ENCODE peak calls at places on chromosomes 2 and 18, in ten cellular contexts. A, B, V, U, M, N, Z, T, S and K are unnamed samples. For H3K4me1, the result is how much of the 10 kb centered on the place peaks cover.

GRCh38 chr2:6213056-6213780 is 521.0 kb downstream of the SOX11 start:
- DNase-seq in M (no peak), V (no peak), U (no peak), A (no peak), S (peak), N (no peak), T (no peak), B (no peak), Z (no peak), K (no peak)

GRCh38 chr18:36354989-36355388 is 57.5 kb downstream of the FHOD3 start:
- DNase-seq in T (no peak), U (no peak), A (no peak), N (no peak), Z (no peak), S (no peak), B (peak), V (no peak), M (no peak), K (no peak)

GRCh38 chr2:179344970-179345369 is 80.3 kb upstream of the SESTD1 start:
- DNase-seq in Z (no peak), B (no peak), M (no peak), N (no peak), U (no peak), T (no peak), S (no peak), A (no peak), V (no peak), K (no peak)

GRCh38 chr2:30454571-30454970 is 7.5 kb downstream of the LCLAT1 start:
- DNase-seq in N (no peak), M (no peak), Z (no peak), S (no peak), V (no peak), A (no peak), U (no peak), B (no peak), T (no peak), K (no peak)

GRCh38 chr2:158999458-158999857 is 31.0 kb downstream of the TANC1 start:
- DNase-seq in S (no peak), B (no peak), U (no peak), V (no peak), T (no peak), A (no peak), N (no peak), M (no peak), Z (no peak), K (no peak)

GRCh38 chr18:56815926-56816325 is 164.8 kb downstream of the WDR7 start:
- DNase-seq in A (no peak), Z (no peak), V (no peak), B (peak), U (no peak), T (no peak), S (no peak), N (no peak), M (no peak), K (no peak)

GRCh38 chr2:134420256-134420655 is 166.4 kb downstream of the MGAT5 start:
- DNase-seq in Z (no peak), B (no peak), U (no peak), V (no peak), S (no peak), T (no peak), M (no peak), A (no peak), N (no peak), K (no peak)

GRCh38 chr2:88753833-88754584 is 62.5 kb downstream of the RPIA start:
- DNase-seq in S (peak), Z (no peak), B (no peak), N (no peak), U (no peak), A (no peak), T (no peak), M (no peak), V (no peak), K (no peak)

GRCh38 chr2:27400348-27401135 is 8.8 kb downstream of the PPM1G start:
- DNase-seq in N (no peak), S (no peak), U (no peak), T (no peak), V (no peak), B (no peak), Z (no peak), M (no peak), A (no peak), K (no peak)

GRCh38 chr2:238294046-238294392 is 5.6 kb upstream of the PER2 start:
- DNase-seq in M (peak), T (no peak), B (no peak), A (no peak), N (no peak), V (no peak), S (no peak), Z (no peak), U (no peak), K (peak)

GRCh38 chr2:40606862-40607261 is 155.0 kb upstream of the SLC8A1 start:
- DNase-seq in N (no peak), Z (no peak), S (no peak), V (no peak), A (no peak), B (no peak), M (no peak), U (no peak), T (no peak), K (no peak)

GRCh38 chr2:95329891-95330822 is 33.0 kb downstream of the KCNIP3 start:
- DNase-seq in N (no peak), V (no peak), A (no peak), U (peak), S (peak), Z (no peak), T (no peak), M (no peak), B (no peak), K (no peak)

GRCh38 chr2:84556190-84556589 is 39.9 kb downstream of the DNAH6 start:
- DNase-seq in B (no peak), N (no peak), U (no peak), V (no peak), T (no peak), Z (no peak), A (no peak), M (no peak), S (no peak), K (no peak)

GRCh38 chr18:24009651-24010333 is 4.8 kb upstream of the TTC39C start:
- DNase-seq in A (no peak), T (no peak), V (no peak), N (no peak), U (no peak), B (no peak), S (no peak), M (no peak), Z (no peak), K (no peak)

GRCh38 chr2:160322320-160322719 is 122.2 kb upstream of the ITGB6 start:
- DNase-seq in M (no peak), Z (no peak), A (no peak), U (no peak), S (no peak), N (no peak), T (no peak), B (no peak), V (no peak), K (no peak)

GRCh38 chr2:162926907-162927306 is 88.3 kb upstream of the KCNH7 start:
- DNase-seq in N (no peak), M (no peak), T (no peak), A (no peak), V (no peak), U (no peak), Z (no peak), B (no peak), S (no peak), K (no peak)

GRCh38 chr2:174337337-174338154 is 2.8 kb downstream of the SP9 start:
- DNase-seq in T (no peak), M (peak), A (no peak), U (no peak), N (no peak), Z (peak), B (no peak), S (no peak), V (no peak), K (no peak)

GRCh38 chr2:72887032-72887835 is at the start of gene SPR:
- DNase-seq in U (peak), V (peak), T (peak), A (peak), B (peak), S (peak), M (peak), N (peak), Z (peak), K (no peak)

GRCh38 chr2:24045511-24046508 is 1.4 kb downstream of the WDCP start:
- DNase-seq in A (no peak), B (no peak), T (no peak), M (no peak), U (no peak), N (no peak), V (no peak), S (no peak), Z (no peak), K (no peak)
- TF ChIP-seq POLR2A in A (no peak), B (no peak), T (no peak), M (no peak), U (no peak), N (no peak), V (no peak), S (no peak), Z (no peak), K (no peak)

GRCh38 chr18:69261436-69261835 is 139.3 kb upstream of the DOK6 start:
- DNase-seq in B (no peak), U (no peak), S (no peak), N (no peak), M (no peak), V (no peak), Z (no peak), T (no peak), A (no peak), K (no peak)

GRCh38 chr18:69267895-69268294 is 132.8 kb upstream of the DOK6 start:
- DNase-seq in U (no peak), V (no peak), S (no peak), B (no peak), Z (no peak), T (no peak), N (no peak), A (no peak), M (no peak), K (no peak)

GRCh38 chr18:69265661-69266060 is 135.0 kb upstream of the DOK6 start:
- DNase-seq in S (no peak), B (no peak), U (no peak), Z (no peak), T (no peak), V (no peak), N (no peak), A (no peak), M (no peak), K (no peak)
- H3K27ac ChIP-seq in S (no peak), B (no peak), U (no peak), Z (no peak), T (no peak), V (no peak), N (no peak), A (no peak), M (no peak), K (no peak)

DNA sequence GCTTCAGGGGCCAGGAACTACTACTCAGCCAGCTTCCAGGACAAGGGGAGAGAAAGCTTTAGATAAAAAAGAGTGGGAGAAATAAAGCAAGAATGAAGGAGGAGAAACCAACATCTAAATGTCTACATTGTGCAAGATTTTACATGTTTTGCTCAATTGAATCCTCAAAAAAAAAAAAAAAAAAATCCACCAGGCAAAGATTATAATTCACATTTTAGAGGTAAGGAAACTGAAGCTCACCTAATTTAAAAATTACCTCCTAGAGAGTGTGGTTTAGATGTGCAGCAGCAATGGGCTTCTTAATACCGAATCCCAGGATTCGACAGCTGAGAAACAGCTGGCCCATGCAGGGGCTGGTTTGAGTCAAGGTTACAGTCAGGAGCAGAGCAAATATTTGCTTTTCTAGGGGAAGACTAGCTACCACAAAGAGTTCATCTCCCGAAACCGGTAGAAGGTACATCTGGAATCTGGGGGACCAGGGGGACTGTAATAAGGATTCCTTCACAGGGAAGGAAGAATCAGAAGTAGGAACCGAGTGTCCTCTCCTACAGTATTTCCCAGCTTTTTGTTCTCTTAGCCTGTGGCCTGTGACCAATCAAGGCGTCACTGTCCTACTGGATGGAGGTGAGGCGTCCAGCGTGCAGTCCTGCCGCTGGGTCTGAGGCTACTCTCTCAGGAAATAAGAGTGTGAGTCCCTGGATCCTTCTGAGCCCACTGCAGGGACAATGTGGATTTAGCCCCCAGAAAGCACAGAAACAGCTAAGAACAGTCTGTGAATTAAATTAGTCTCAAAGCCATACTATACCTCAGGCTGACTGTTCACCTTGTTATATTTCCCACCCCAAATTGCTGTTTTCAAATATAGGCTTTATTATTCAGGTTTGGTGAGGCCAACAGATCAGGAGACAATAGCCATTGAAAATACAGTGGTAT is 42.3 kb downstream of the IL1R2 start:
- DNase-seq in N (no peak), M (no peak), S (no peak), B (no peak), T (no peak), U (no peak), Z (no peak), V (no peak), A (no peak), K (no peak)
- H3K4me1 ChIP-seq in N (under half), M (under half), S (under half), B (under half), T (under half), U (half or more), Z (under half), V (under half), A (under half), K (under half)

GRCh38 chr18:59140287-59140885 is 702 bp downstream of the SEC11C start:
- DNase-seq in V (peak), S (peak), N (no peak), M (no peak), U (peak), Z (no peak), B (peak), A (peak), T (no peak), K (no peak)

GRCh38 chr18:59142274-59142673 is 2.6 kb downstream of the SEC11C start:
- DNase-seq in Z (no peak), A (no peak), B (no peak), M (no peak), V (no peak), U (no peak), N (no peak), T (no peak), S (no peak), K (no peak)

GRCh38 chr18:59143441-59143840 is 3.8 kb downstream of the SEC11C start:
- DNase-seq in S (no peak), M (no peak), A (no peak), B (no peak), T (no peak), U (no peak), N (no peak), Z (no peak), V (no peak), K (no peak)

GRCh38 chr18:59139615-59140286 is at the start of gene SEC11C:
- DNase-seq in T (peak), Z (peak), B (peak), N (peak), A (peak), V (peak), S (peak), U (peak), M (peak), K (peak)

DNA sequence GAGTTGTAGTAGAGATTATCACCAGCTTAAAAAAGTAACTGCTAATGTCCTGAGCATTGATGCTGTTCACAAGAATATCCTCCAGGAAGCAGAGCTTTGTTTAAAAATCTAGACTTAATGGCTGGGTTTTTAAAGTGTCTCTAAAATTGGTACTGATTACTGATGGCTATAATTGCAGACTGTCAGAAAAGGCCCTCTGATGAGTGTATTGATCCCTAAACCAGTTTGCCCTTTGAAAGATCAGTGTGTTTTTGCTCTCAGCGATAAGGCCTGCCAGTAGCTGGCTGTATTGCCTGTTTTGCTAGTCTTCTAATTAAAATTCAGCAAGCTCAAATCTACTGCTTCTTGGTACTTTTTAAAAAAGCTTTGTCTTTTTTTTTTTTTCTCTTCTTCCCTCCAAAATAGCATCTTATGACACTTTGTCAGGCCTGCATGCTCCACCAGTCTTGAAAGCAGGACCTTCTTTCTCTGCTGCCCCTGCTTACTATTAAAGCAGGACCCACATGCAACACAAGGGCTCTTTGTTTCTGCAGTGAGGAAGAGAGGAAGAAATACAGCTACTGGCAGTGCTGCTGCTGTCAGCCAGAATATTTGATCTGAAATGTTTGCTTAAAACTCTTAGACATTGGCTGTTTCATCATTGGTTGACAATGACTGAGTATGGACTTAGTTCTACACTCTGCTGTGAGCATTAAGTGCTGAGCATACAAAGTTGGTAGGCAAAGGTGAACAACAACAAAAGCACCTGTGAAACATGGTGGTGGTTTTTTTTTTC is 1.8 kb downstream of the SEC11C start:
- DNase-seq in B (no peak), A (no peak), M (no peak), S (no peak), Z (no peak), U (no peak), N (no peak), T (no peak), V (no peak), K (no peak)
- TF ChIP-seq POLR2A in B (no peak), A (no peak), M (no peak), S (no peak), Z (no peak), U (no peak), N (no peak), T (no peak), V (no peak), K (no peak)

DNA sequence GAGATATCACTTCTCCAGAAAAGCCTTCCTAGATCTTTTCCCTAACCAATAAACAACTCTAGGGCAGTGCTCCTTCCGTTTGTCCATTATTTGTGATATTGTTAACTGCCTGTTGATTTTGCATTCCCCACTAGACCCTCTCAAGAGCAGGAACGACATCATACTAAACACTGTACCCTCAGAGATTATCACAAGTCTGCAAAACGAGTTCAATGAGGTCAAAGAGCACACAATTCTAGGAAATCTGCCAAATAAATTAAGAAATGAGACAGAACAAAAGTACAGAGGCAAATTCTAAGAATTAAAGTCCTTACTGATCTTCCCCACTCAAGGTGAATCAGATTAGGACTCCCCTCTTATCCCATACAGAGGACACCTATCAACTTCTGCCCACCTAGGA is 7.6 kb downstream of the RTTN start:
- DNase-seq in S (no peak), M (no peak), B (no peak), Z (no peak), A (no peak), T (no peak), U (no peak), V (no peak), N (no peak), K (no peak)
- H3K27ac ChIP-seq in S (no peak), M (no peak), B (no peak), Z (no peak), A (no peak), T (no peak), U (no peak), V (no peak), N (no peak), K (no peak)

DNA sequence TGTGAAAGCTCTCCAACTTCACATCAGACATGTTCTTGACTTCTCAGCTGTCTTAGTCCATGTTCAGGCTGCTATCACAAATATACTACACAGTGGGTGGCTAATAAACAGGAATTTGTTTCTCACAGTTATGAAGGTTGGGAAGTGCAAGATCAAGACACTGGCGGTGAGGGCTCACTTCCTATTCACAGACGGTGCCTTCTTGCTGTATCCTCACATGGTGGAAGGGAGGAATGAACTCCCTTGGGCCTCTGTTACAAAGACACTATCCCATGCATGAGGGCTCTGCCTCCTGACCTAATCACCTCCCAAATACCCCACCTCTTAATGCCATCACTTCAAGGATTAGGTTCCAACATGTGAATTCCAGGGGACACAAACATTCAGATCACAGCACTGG is 9.7 kb downstream of the UXS1 start:
- DNase-seq in T (no peak), B (no peak), N (no peak), S (no peak), Z (no peak), M (no peak), A (no peak), V (no peak), U (no peak), K (no peak)
- H3K4me1 ChIP-seq in T (under half), B (under half), N (under half), S (under half), Z (under half), M (under half), A (under half), V (under half), U (under half), K (under half)

GRCh38 chr2:45611020-45611737 is at the start of gene SRBD1:
- DNase-seq in V (peak), Z (peak), T (peak), U (peak), M (peak), B (peak), S (peak), A (peak), N (peak), K (peak)
- TF ChIP-seq POLR2A in V (peak), Z (peak), T (peak), U (no peak), M (no peak), B (peak), S (no peak), A (peak), N (peak), K (no peak)

GRCh38 chr2:177394622-177395021 is 2.0 kb downstream of the AGPS start:
- DNase-seq in Z (no peak), V (no peak), B (no peak), M (no peak), S (no peak), T (no peak), U (no peak), N (no peak), A (no peak), K (no peak)

GRCh38 chr2:177392373-177393246 is at the start of gene AGPS:
- DNase-seq in V (peak), U (peak), A (peak), B (peak), S (peak), M (peak), Z (peak), N (peak), T (peak), K (peak)

GRCh38 chr2:177393824-177394614 is 1.4 kb downstream of the AGPS start:
- DNase-seq in S (no peak), B (no peak), Z (no peak), N (no peak), T (no peak), M (no peak), A (no peak), U (no peak), V (no peak), K (no peak)

GRCh38 chr2:177391822-177392372 is 676 bp upstream of the AGPS start:
- DNase-seq in M (no peak), N (no peak), S (no peak), U (no peak), A (no peak), B (no peak), Z (no peak), V (no peak), T (no peak), K (no peak)

DNA sequence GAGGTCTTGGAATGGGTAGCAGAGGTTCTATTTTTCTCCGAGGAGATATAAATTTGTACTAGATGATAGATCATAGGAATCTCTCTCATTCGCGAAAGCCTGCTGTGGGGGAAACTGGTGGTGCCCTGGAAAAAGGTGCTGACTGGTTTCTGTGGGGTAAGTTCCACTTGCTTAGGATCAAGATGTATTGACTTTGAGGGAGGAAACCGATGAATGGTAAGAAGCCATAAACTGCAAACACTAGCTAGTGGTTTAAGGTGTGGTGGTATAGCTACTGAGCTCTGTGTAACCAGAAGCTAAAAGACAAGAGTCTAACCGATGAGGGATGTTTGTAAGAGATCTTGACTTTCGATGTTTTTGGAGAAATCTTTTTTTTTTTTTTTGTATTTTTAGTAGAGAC is 808 bp downstream of the AGPS start:
- DNase-seq in U (no peak), B (no peak), N (no peak), M (no peak), Z (no peak), V (peak), T (no peak), A (no peak), S (no peak), K (no peak)
- H3K27ac ChIP-seq in U (peak), B (peak), N (no peak), M (no peak), Z (peak), V (peak), T (no peak), A (peak), S (no peak), K (peak)